ENCODE peak calls at places on chromosomes 16 and 17, in nine cellular contexts. L is DND-41, V is neural progenitor cell, K is lung, E is transverse colon, Z is ascending aorta, F is HCT116, M is stomach, G is pancreas. P is an unnamed sample.

GRCh38 chr16:19883296-19883951 is 1.2 kb downstream of the GPRC5B start:
- DNase-seq in G (peak; percentile 34), F (no peak), Z (no peak), L (no peak), K (no peak), E (peak; percentile 10), V (peak; percentile 80), M (peak; percentile 48), P (no peak)

GRCh38 chr16:1194665-1195392 is 30.2 kb downstream of the TPSG1 start:
- DNase-seq in L (peak; percentile 16), M (no peak), G (no peak), Z (no peak), F (no peak), E (no peak), V (peak; percentile 67), K (no peak), P (no peak)

GRCh38 chr17:41071606-41072375 is 6.1 kb upstream of the KRTAP2-4 start:
- DNase-seq in V (no peak), Z (no peak), F (no peak), L (no peak), K (no peak), G (no peak), M (no peak), E (no peak), P (no peak)

GRCh38 chr16:67934306-67935095 is 2.1 kb downstream of the PSMB10 start:
- DNase-seq in E (no peak), Z (no peak), M (no peak), V (no peak), F (no peak), G (peak; percentile 36), K (no peak), L (no peak), P (no peak)

GRCh38 chr16:85608515-85608885 is 4.6 kb upstream of the GSE1 start:
- DNase-seq in G (no peak), Z (no peak), V (no peak), K (no peak), E (no peak), F (no peak), M (peak; percentile 46), L (no peak), P (no peak)

GRCh38 chr17:78013683-78014467 is 55.4 kb downstream of the TNRC6C start:
- DNase-seq in L (peak; percentile 66), Z (peak; percentile 83), G (peak; percentile 26), M (peak; percentile 40), V (peak; percentile 75), F (peak; percentile 54), K (peak; percentile 57), E (peak; percentile 48), P (peak; percentile 74)

GRCh38 chr17:64457156-64457555 is 8.2 kb downstream of the MILR1 start:
- DNase-seq in K (no peak), G (no peak), F (no peak), Z (no peak), E (no peak), L (no peak), V (no peak), M (no peak), P (no peak)

GRCh38 chr16:68367034-68367433 is 56.2 kb downstream of the PRMT7 start:
- DNase-seq in V (peak; percentile 76), L (peak; percentile 80), K (no peak), E (peak; percentile 56), Z (no peak), F (peak; percentile 16), M (peak; percentile 48), G (no peak), P (no peak)

GRCh38 chr17:28937044-28937729 is 14.1 kb downstream of the PHF12 start:
- DNase-seq in K (peak; percentile 46), G (no peak), L (no peak), M (no peak), V (no peak), E (no peak), F (no peak), Z (no peak), P (no peak)

GRCh38 chr17:41763327-41763726 is 23.2 kb downstream of the JUP start:
- DNase-seq in F (no peak), K (no peak), G (no peak), E (no peak), L (no peak), M (no peak), Z (no peak), V (no peak), P (no peak)

GRCh38 chr17:62800580-62800979 is 7.5 kb downstream of the MARCHF10 start:
- DNase-seq in F (no peak), V (no peak), L (no peak), E (no peak), Z (peak; percentile 27), M (peak; percentile 33), G (peak; percentile 28), K (peak; percentile 34), P (no peak)

GRCh38 chr17:19647697-19648474 is 665 bp upstream of the ALDH3A2 start:
- DNase-seq in M (peak; percentile 54), Z (peak; percentile 90), G (peak; percentile 50), L (no peak), F (peak; percentile 23), K (peak; percentile 72), E (peak; percentile 65), V (peak; percentile 82), P (peak; percentile 85)

GRCh38 chr16:51953541-51953940 is 593.4 kb downstream of the TOX3 start:
- DNase-seq in V (no peak), K (no peak), Z (no peak), E (no peak), M (no peak), F (no peak), L (no peak), G (no peak), P (no peak)

GRCh38 chr17:40316571-40317344 is 7.8 kb downstream of the RARA start:
- DNase-seq in F (peak; percentile 40), M (peak; percentile 45), E (peak; percentile 72), G (peak; percentile 63), K (no peak), V (peak; percentile 85), L (no peak), Z (peak; percentile 84), P (peak; percentile 82)

GRCh38 chr17:32517982-32518381 is 31.2 kb downstream of the CDK5R1 start:
- DNase-seq in M (no peak), Z (no peak), K (no peak), E (no peak), F (no peak), L (no peak), V (no peak), G (no peak), P (no peak)

GRCh38 chr17:32516940-32517711 is 30.3 kb downstream of the CDK5R1 start:
- DNase-seq in K (no peak), V (no peak), G (no peak), Z (no peak), E (no peak), L (no peak), M (no peak), F (no peak), P (peak; percentile 32)

GRCh38 chr17:32520737-32521399 is 34.1 kb downstream of the CDK5R1 start:
- DNase-seq in G (no peak), K (no peak), E (no peak), M (no peak), F (no peak), L (no peak), V (no peak), Z (no peak), P (peak; percentile 10)

GRCh38 chr17:32519769-32520701 is 33.2 kb downstream of the CDK5R1 start:
- DNase-seq in F (no peak), V (peak; percentile 52), L (no peak), Z (no peak), G (no peak), K (no peak), M (peak; percentile 30), E (peak; percentile 38), P (peak; percentile 61)

DNA sequence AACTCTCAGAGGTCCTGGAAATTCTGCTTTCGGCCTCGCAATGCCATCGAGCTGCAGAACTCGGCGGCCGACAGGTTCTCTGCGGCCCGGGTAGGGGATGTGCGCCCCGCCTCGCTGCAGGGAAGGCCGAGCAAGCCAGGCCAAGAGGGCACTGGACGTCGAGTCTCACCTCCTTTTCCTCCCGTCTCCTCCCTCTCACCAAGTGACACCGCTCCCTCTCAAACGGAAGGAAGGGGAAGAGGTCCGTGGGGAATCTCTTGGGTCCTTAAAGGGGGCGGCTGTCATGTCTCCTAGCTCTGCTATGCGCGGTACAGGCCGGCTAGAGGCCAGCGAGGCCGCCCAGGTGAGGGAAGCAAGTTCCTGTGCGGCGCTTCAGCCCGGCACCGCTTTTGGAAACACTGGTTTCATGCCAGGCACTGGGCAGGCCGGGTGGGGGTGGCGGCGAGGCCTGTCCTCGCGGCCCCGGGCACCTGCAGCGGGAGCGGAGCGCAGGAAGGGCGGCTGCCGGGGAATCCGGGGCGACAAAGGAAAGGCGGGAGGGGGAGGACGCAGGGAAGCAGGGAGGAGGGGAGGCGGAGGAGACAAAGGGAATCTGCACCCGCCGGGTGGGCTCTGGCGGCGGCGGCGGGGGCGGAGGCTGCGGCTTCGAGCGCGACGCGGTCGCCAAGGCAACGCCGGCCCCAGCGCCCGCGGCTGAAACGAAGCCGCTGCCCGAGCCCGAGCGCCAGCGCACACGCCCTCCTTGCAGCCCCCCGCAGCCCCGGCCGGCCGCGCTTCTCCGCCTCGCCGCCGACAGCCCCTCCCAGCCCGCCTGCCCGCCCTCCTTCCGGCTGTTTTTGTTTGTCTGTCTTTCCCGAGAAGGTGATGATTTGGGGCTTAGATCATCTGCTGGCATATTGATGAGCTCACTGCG is 32.3 kb downstream of the CDK5R1 start:
- DNase-seq in F (no peak), L (peak; percentile 71), M (peak; percentile 63), G (peak; percentile 16), K (no peak), E (peak; percentile 49), Z (no peak), V (peak; percentile 98), P (no peak)
- H3K27ac ChIP-seq in F (no peak overlapping the region), L (no peak overlapping the region), M (peak overlapping the region; percentile 20), G (no peak overlapping the region), K (no peak overlapping the region), E (no peak overlapping the region), Z (no peak overlapping the region), V (no peak overlapping the region), P (peak overlapping the region; percentile 43)

GRCh38 chr16:23035240-23035639 is 114.0 kb downstream of the USP31 start:
- DNase-seq in G (no peak), Z (no peak), V (no peak), M (no peak), K (no peak), F (no peak), L (no peak), E (no peak), P (no peak)
- H3K4me1 ChIP-seq in G (no peaks in the 10 kb centered on the region), Z (no peaks in the 10 kb centered on the region), V (peaks cover 2% of the 10 kb centered on the region), M (no peaks in the 10 kb centered on the region), K (no peaks in the 10 kb centered on the region), F (no peaks in the 10 kb centered on the region), L (no peaks in the 10 kb centered on the region), E (no peaks in the 10 kb centered on the region), P (no peaks in the 10 kb centered on the region)

DNA sequence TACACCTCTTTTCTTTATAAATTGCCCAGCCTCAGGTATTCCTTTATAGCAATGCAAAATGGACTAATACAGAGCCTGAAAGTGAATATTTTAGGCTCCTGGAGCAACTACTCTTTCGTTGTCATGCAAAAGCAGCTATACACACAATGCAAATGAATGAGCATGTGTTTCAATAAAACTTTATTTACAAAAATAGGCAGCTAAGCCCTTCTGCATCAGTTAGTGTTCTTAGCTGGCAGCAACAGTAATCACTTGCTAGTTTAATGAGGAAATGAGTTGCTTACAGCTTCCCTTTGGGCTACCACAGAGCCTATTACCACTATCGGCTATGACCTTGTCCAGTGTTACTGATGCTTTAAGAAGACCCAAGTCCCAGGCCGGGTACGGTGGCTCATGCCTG is 402.9 kb downstream of the XYLT1 start:
- DNase-seq in G (no peak), K (no peak), V (no peak), L (no peak), E (no peak), Z (no peak), M (no peak), F (no peak), P (no peak)
- TF ChIP-seq CTCF in G (no peak), K (no peak), V (no peak), L (no peak), E (no peak), Z (no peak), M (no peak), F (no peak), P (no peak)

GRCh38 chr16:89425523-89425922 is 64.8 kb downstream of the ANKRD11 start:
- DNase-seq in M (no peak), V (no peak), G (no peak), K (no peak), F (no peak), E (no peak), Z (no peak), L (no peak), P (no peak)
- H3K27ac ChIP-seq in M (peak overlapping the region; percentile 22), V (peak overlapping the region; percentile 6), G (no peak overlapping the region), K (no peak overlapping the region), F (no peak overlapping the region), E (no peak overlapping the region), Z (no peak overlapping the region), L (no peak overlapping the region), P (no peak overlapping the region)